ENCODE peak calls at places on chromosomes 5 and 9, in five cellular contexts. Y, C, Q, R and F are unnamed samples.

GRCh38 chr5:132022737-132023136 is 11.3 kb upstream of the ACSL6 start:
- DNase-seq in R (no peak), C (no peak), Y (peak; percentile 60), Q (no peak), F (no peak)

GRCh38 chr5:27328480-27328879 is 290.1 kb upstream of the CDH9 start:
- DNase-seq in Q (no peak), Y (no peak), C (no peak), R (no peak), F (no peak)

GRCh38 chr5:18281947-18282557 is 647.8 kb downstream of the TAF11L14 start:
- DNase-seq in Y (no peak), Q (no peak), C (peak; percentile 9), R (no peak), F (peak; percentile 41)

GRCh38 chr9:127805620-127806019 is 2.9 kb downstream of the FPGS start:
- DNase-seq in Y (no peak), C (no peak), R (peak; percentile 54), Q (peak; percentile 43), F (peak; percentile 47)

GRCh38 chr9:138111607-138112006 is 234.0 kb downstream of the CACNA1B start:
- DNase-seq in Q (no peak), Y (no peak), R (no peak), C (no peak), F (no peak)

GRCh38 chr9:111966851-111967250 is 70.2 kb downstream of the UGCG start:
- DNase-seq in C (no peak), R (no peak), Y (no peak), Q (no peak), F (no peak)

GRCh38 chr9:112271466-112272098 is 61.8 kb downstream of the PTBP3 start:
- DNase-seq in Y (no peak), C (no peak), R (no peak), Q (no peak), F (no peak)

GRCh38 chr5:134143431-134143830 is 28.9 kb downstream of the TCF7 start:
- DNase-seq in Q (no peak), Y (no peak), C (no peak), R (no peak), F (no peak)

GRCh38 chr5:73213566-73213998 is 40.6 kb downstream of the TMEM174 start:
- DNase-seq in Y (peak; percentile 43), C (no peak), R (no peak), Q (peak; percentile 35), F (peak; percentile 64)

GRCh38 chr5:173301695-173302545 is 26.3 kb downstream of the STC2 start:
- DNase-seq in C (peak; percentile 62), Q (no peak), R (no peak), Y (no peak), F (peak; percentile 98)

GRCh38 chr5:68883441-68883840 is 210.4 kb upstream of the SLC30A5 start:
- DNase-seq in Y (no peak), Q (no peak), C (no peak), R (no peak), F (peak; percentile 30)

GRCh38 chr9:98708103-98708932 is 417 bp downstream of the GABBR2 start:
- DNase-seq in Y (no peak), R (no peak), C (no peak), Q (no peak), F (no peak)

GRCh38 chr5:180787711-180788431 is 14.7 kb downstream of the MGAT1 start:
- DNase-seq in C (no peak), R (no peak), Q (no peak), Y (no peak), F (peak; percentile 42)

GRCh38 chr5:2904399-2904798 is 152.9 kb upstream of the IRX2 start:
- DNase-seq in Q (no peak), R (no peak), C (no peak), Y (no peak), F (no peak)

GRCh38 chr5:91318727-91319126 is 64.4 kb downstream of the ARRDC3 start:
- DNase-seq in C (no peak), R (no peak), Q (no peak), Y (peak; percentile 56), F (no peak)

GRCh38 chr5:135379052-135379654 is 19.9 kb downstream of the MACROH2A1 start:
- DNase-seq in R (no peak), Q (no peak), C (no peak), Y (no peak), F (no peak)

GRCh38 chr5:137342764-137343163 is 156.4 kb downstream of the SPOCK1 start:
- DNase-seq in R (no peak), Y (no peak), C (no peak), Q (no peak), F (no peak)

GRCh38 chr9:112119225-112120045 is 55.7 kb downstream of the SUSD1 start:
- DNase-seq in Q (peak; percentile 86), Y (no peak), R (peak; percentile 62), C (no peak), F (no peak)

GRCh38 chr5:167916706-167917105 is 374.7 kb upstream of the WWC1 start:
- DNase-seq in Y (no peak), Q (peak; percentile 13), C (no peak), R (peak; percentile 14), F (no peak)

GRCh38 chr5:55991768-55992486 is 2.8 kb downstream of the IL6ST start:
- DNase-seq in Y (no peak), Q (no peak), C (no peak), R (no peak), F (no peak)

GRCh38 chr5:97142521-97143254 is at the start of gene LIX1:
- DNase-seq in R (peak; percentile 26), C (peak; percentile 93), Y (no peak), Q (no peak), F (peak; percentile 81)

GRCh38 chr9:136372561-136373299 is 739 bp downstream of the CARD9 start:
- DNase-seq in R (peak; percentile 49), Y (no peak), Q (peak; percentile 78), C (no peak), F (peak; percentile 90)

GRCh38 chr5:143922718-143923117 is 110.8 kb downstream of the HMHB1 start:
- DNase-seq in Q (no peak), C (no peak), R (no peak), Y (no peak), F (no peak)

GRCh38 chr9:84230355-84231136 is 110.0 kb downstream of the SLC28A3 start:
- DNase-seq in R (no peak), Y (no peak), Q (no peak), C (no peak), F (peak; percentile 88)

GRCh38 chr9:126735482-126735881 is 69.4 kb upstream of the ZBTB43 start:
- DNase-seq in C (no peak), R (no peak), Y (no peak), Q (no peak), F (no peak)

GRCh38 chr9:100413839-100414420 is 13.0 kb upstream of the MSANTD3 start:
- DNase-seq in C (no peak), Y (no peak), R (no peak), Q (no peak), F (no peak)

GRCh38 chr5:74041913-74042312 is 415.9 kb downstream of the ARHGEF28 start:
- DNase-seq in Q (no peak), C (no peak), R (no peak), Y (no peak), F (no peak)

GRCh38 chr9:136949239-136949816 is 2.7 kb upstream of the LCN12 start:
- DNase-seq in Y (no peak), C (no peak), Q (no peak), R (no peak), F (peak; percentile 2)

GRCh38 chr5:40217509-40217908 is 462.2 kb upstream of the PTGER4 start:
- DNase-seq in Q (no peak), R (no peak), C (no peak), Y (no peak), F (no peak)

GRCh38 chr5:76363385-76364261 is 39.5 kb upstream of the IQGAP2 start:
- DNase-seq in R (peak; percentile 84), Q (peak; percentile 79), Y (no peak), C (no peak), F (no peak)